ENCODE peak calls at places on chromosomes 2 and 18, in four cellular contexts. One of them, this sample, is unnamed.

GRCh38 chr2:238518127-238518827 is 91.5 kb downstream of the ASB1 start:
- DNase-seq in H54: no peak
- DNase-seq in RCC 7860: no peak
- DNase-seq in right lobe of liver: peak; percentile 34
- DNase-seq in this sample: peak; percentile 87

GRCh38 chr2:84879595-84880394 is 1.1 kb downstream of the TRABD2A start:
- DNase-seq in right lobe of liver: no peak
- DNase-seq in RCC 7860: no peak
- DNase-seq in H54: no peak
- DNase-seq in this sample: peak; percentile 31

GRCh38 chr18:44507729-44508325 is 172.9 kb upstream of the SETBP1 start:
- DNase-seq in right lobe of liver: peak; percentile 57
- DNase-seq in H54: no peak
- DNase-seq in RCC 7860: no peak
- DNase-seq in this sample: no peak

GRCh38 chr18:26480897-26481795 is 67.2 kb downstream of the KCTD1 start:
- DNase-seq in right lobe of liver: no peak
- DNase-seq in RCC 7860: peak; percentile 96
- DNase-seq in H54: peak; percentile 35
- DNase-seq in this sample: peak; percentile 81

GRCh38 chr2:165627463-165627862 is 158.0 kb downstream of the CSRNP3 start:
- DNase-seq in right lobe of liver: no peak
- DNase-seq in RCC 7860: peak; percentile 53
- DNase-seq in H54: peak; percentile 15
- DNase-seq in this sample: no peak

GRCh38 chr2:45891719-45892118 is 240.2 kb downstream of the PRKCE start:
- DNase-seq in right lobe of liver: no peak
- DNase-seq in RCC 7860: no peak
- DNase-seq in H54: no peak
- DNase-seq in this sample: no peak

GRCh38 chr2:58992062-58992736 is 751.1 kb upstream of the FANCL start:
- DNase-seq in RCC 7860: no peak
- DNase-seq in right lobe of liver: no peak
- DNase-seq in H54: no peak
- DNase-seq in this sample: no peak

GRCh38 chr2:165818920-165819319 is 24.9 kb upstream of the GALNT3 start:
- DNase-seq in H54: no peak
- DNase-seq in right lobe of liver: no peak
- DNase-seq in RCC 7860: no peak
- DNase-seq in this sample: no peak

GRCh38 chr2:99488587-99488998 is 1.2 kb downstream of the REV1 start:
- DNase-seq in RCC 7860: peak; percentile 33
- DNase-seq in right lobe of liver: no peak
- DNase-seq in H54: peak; percentile 24
- DNase-seq in this sample: peak; percentile 56

GRCh38 chr2:229779650-229780049 is 65.3 kb upstream of the DNER start:
- DNase-seq in RCC 7860: no peak
- DNase-seq in right lobe of liver: no peak
- DNase-seq in H54: no peak
- DNase-seq in this sample: no peak

GRCh38 chr18:62437520-62438329 is 85.1 kb upstream of the ZCCHC2 start:
- DNase-seq in RCC 7860: no peak
- DNase-seq in right lobe of liver: no peak
- DNase-seq in H54: no peak
- DNase-seq in this sample: no peak